ENCODE peak calls at places on chromosomes 6 and 20, in five cellular contexts. W is NCI-H1930; M is dermis blood vessel endothelial cell; V is GM12892; D is activated CD8-positive, alpha-beta memory T cell treated with anti-CD3 and anti-CD28 coated beads for 4 hours. B is an unnamed sample.

GRCh38 chr6:100446115-100446921 is 18.4 kb downstream of the SIM1 start:
- DNase-seq in D (no peak), V (no peak), W (no peak), M (peak; percentile 46), B (no peak)

GRCh38 chr20:11891081-11891826 is 26.4 kb upstream of the BTBD3 start:
- DNase-seq in W (peak; percentile 62), D (no peak), M (peak; percentile 61), V (no peak), B (peak; percentile 54)

GRCh38 chr20:45173531-45173930 is 1.2 kb upstream of the PI3 start:
- DNase-seq in D (no peak), W (no peak), M (no peak), V (no peak), B (no peak)

GRCh38 chr6:80932364-80932763 is 820.1 kb downstream of the TENT5A start:
- DNase-seq in W (no peak), M (no peak), D (no peak), V (no peak), B (no peak)

GRCh38 chr20:48684501-48685041 is 143.2 kb downstream of the PREX1 start:
- DNase-seq in M (peak; percentile 40), V (no peak), W (no peak), D (no peak), B (no peak)

GRCh38 chr6:149923327-149923986 is 536 bp upstream of the RAET1G start:
- DNase-seq in V (no peak), M (no peak), D (no peak), W (no peak), B (no peak)

GRCh38 chr6:141265748-141266647 is 866.7 kb upstream of the GJE1 start:
- DNase-seq in D (no peak), M (peak; percentile 1), W (no peak), V (no peak), B (peak; percentile 38)

GRCh38 chr20:10282930-10283556 is 64.4 kb downstream of the SNAP25 start:
- DNase-seq in W (no peak), M (no peak), V (no peak), D (no peak), B (peak; percentile 86)

GRCh38 chr6:125481056-125481455 is 179.3 kb upstream of the HDDC2 start:
- DNase-seq in W (no peak), D (no peak), V (no peak), M (no peak), B (no peak)

GRCh38 chr6:110971458-110971857 is 10.4 kb upstream of the RPF2 start:
- DNase-seq in V (no peak), M (peak; percentile 16), D (no peak), W (no peak), B (no peak)

GRCh38 chr20:58900292-58900931 is 47.9 kb downstream of the GNAS start:
- DNase-seq in W (no peak), V (no peak), M (no peak), D (no peak), B (no peak)

B was measured in SJSA1.